ENCODE peak calls at places on chromosome 17, in seven cellular contexts. V is suprapubic skin, C is IMR-90, U is heart left ventricle, K is esophagus squamous epithelium, A is spleen, J is GM12878. R is an unnamed sample. For H3K36me3, the result is how much of the 10 kb centered on the place peaks cover.

GRCh38 chr17:4483012-4483840 is 15.5 kb upstream of the SPNS2 start:
- DNase-seq in V (no peak), C (no peak), U (no peak), K (no peak), A (no peak), J (no peak), R (peak)

GRCh38 chr17:385195-385835 is 32.7 kb upstream of the RPH3AL start:
- DNase-seq in V (peak), C (no peak), U (peak), K (no peak), A (peak), J (no peak), R (no peak)

GRCh38 chr17:26962255-26963162 is 331.4 kb upstream of the WSB1 start:
- DNase-seq in V (no peak), C (no peak), U (no peak), K (no peak), A (peak), J (no peak), R (no peak)

GRCh38 chr17:72705905-72706395 is 386.5 kb downstream of the SLC39A11 start:
- DNase-seq in V (no peak), C (no peak), U (no peak), K (no peak), A (no peak), J (no peak), R (no peak)

GRCh38 chr17:19753049-19753444 is 4.9 kb upstream of the ALDH3A1 start:
- DNase-seq in V (no peak), C (peak), U (peak), K (no peak), A (peak), J (no peak), R (peak)

GRCh38 chr17:7922499-7923289 is 6.6 kb upstream of the RNF227 start:
- DNase-seq in V (peak), C (peak), U (peak), K (no peak), A (peak), J (no peak), R (peak)

GRCh38 chr17:71792966-71793365 is 327.9 kb upstream of the SOX9 start:
- DNase-seq in V (no peak), C (peak), U (no peak), K (no peak), A (no peak), J (no peak), R (no peak)

GRCh38 chr17:55735784-55736405 is 13.2 kb upstream of the TMEM100 start:
- DNase-seq in V (no peak), C (peak), U (no peak), K (no peak), A (no peak), J (no peak), R (no peak)

GRCh38 chr17:42387663-42388380 is 420 bp downstream of the STAT3 start:
- DNase-seq in V (peak), C (no peak), U (peak), K (no peak), A (peak), J (no peak), R (peak)

GRCh38 chr17:68694791-68695485 is 93.8 kb upstream of the FAM20A start:
- DNase-seq in V (no peak), C (no peak), U (no peak), K (no peak), A (no peak), J (no peak), R (no peak)

GRCh38 chr17:74546586-74546985 is 671 bp upstream of the CD300C start:
- DNase-seq in V (no peak), C (no peak), U (no peak), K (no peak), A (no peak), J (no peak), R (no peak)

GRCh38 chr17:63984651-63985386 is 12.1 kb upstream of the SCN4A start:
- DNase-seq in V (peak), C (peak), U (peak), K (no peak), A (no peak), J (no peak), R (no peak)

GRCh38 chr17:52159159-52159809 is 770 bp upstream of the CA10 start:
- DNase-seq in V (no peak), C (no peak), U (no peak), K (no peak), A (no peak), J (no peak), R (no peak)

GRCh38 chr17:34894971-34895370 is 66.3 kb downstream of the CCT6B start:
- DNase-seq in V (no peak), C (no peak), U (no peak), K (no peak), A (no peak), J (no peak), R (no peak)

GRCh38 chr17:62705781-62706597 is 78.5 kb downstream of the MRC2 start:
- DNase-seq in V (no peak), C (peak), U (no peak), K (no peak), A (peak), J (no peak), R (no peak)

GRCh38 chr17:3004150-3004801 is 59.1 kb downstream of the OR1D5 start:
- DNase-seq in V (peak), C (peak), U (peak), K (peak), A (peak), J (peak), R (peak)

GRCh38 chr17:46881015-46881414 is 29.6 kb downstream of the WNT9B start:
- DNase-seq in V (no peak), C (no peak), U (no peak), K (no peak), A (no peak), J (no peak), R (no peak)

DNA sequence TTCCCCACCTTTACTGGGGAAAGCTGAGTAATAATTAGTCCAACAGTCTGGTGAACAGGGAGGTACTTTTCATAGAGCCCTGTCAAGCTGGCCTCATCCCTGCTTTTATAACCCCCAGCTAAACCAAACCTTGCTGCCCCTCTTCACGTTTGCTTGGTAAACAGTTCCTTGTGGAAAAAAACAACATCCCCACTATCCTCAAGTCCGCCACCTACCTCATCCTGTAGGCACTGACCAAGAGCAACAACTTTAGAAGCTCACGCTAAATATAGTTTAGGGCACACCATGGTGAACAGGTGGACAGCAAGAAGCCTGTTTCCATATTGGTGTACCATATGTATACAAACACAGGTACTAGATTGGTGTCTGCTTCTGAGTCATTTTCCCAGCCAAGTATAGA is 16.5 kb downstream of the NFE2L1 start:
- DNase-seq in V (no peak), C (no peak), U (no peak), K (no peak), A (no peak), J (no peak), R (no peak)
- TF ChIP-seq POLR2A in V (no peak), C (no peak), U (no peak), K (no peak), A (no peak), J (no peak), R (no peak)

GRCh38 chr17:38789185-38789584 is 10.2 kb downstream of the PIP4K2B start:
- DNase-seq in V (no peak), C (peak), U (no peak), K (no peak), A (no peak), J (no peak), R (no peak)

GRCh38 chr17:38786372-38786771 is 13.0 kb downstream of the PIP4K2B start:
- DNase-seq in V (no peak), C (no peak), U (no peak), K (no peak), A (no peak), J (no peak), R (no peak)

GRCh38 chr17:38777641-38778250 is 21.6 kb downstream of the PIP4K2B start:
- DNase-seq in V (no peak), C (peak), U (no peak), K (no peak), A (no peak), J (no peak), R (no peak)

GRCh38 chr17:38779965-38780752 is 19.2 kb downstream of the PIP4K2B start:
- DNase-seq in V (no peak), C (no peak), U (no peak), K (no peak), A (no peak), J (no peak), R (no peak)

DNA sequence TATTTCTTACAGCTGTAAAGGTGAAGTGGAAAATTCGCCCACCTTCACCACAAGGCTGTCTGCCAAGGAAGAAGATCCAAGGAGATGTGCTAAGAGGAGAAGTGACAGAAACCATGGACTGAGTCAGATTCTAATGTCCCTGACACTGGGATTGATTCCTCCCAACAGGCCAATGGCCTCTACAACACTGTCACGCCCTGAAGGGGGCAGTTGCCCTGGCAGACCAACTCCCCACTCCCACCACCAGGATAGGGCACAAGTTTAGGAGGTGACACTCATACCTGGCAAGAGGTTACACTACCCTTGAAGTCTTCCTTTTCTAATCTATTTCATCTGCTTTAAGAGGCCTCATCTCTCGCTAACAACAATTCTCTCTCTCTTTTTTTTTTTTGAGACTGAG is 16.1 kb downstream of the PIP4K2B start:
- DNase-seq in V (no peak), C (no peak), U (no peak), K (no peak), A (no peak), J (no peak), R (no peak)
- H3K36me3 ChIP-seq in V (half or more), C (half or more), U (half or more), K (half or more), A (half or more), J (under half), R (under half)

DNA sequence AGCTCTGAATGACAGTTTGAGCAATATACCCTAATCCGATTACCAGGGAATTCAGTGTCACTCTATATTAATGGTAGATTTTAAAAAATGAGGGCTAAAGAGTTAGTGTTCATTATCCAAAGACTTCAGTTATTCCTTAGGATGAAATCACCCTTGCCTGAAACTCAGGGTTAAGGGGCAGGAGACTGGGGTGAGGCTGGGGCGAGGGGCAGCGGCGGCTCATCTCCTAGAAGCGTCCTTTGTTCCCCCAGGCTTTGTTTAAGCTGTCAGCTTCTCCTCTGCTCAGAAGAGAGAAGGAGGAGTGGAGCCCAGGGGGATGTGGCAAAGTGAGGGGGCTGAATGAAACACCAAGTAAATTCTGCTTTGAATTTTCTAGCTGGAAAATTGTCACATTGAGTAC is 117.7 kb upstream of the ELAC2 start:
- DNase-seq in V (no peak), C (no peak), U (no peak), K (no peak), A (no peak), J (no peak), R (no peak)
- TF ChIP-seq POLR2A in V (no peak), C (no peak), U (no peak), K (no peak), A (no peak), J (no peak), R (no peak)

GRCh38 chr17:80352216-80352895 is 62.6 kb upstream of the ENDOV start:
- DNase-seq in V (peak), C (no peak), U (no peak), K (no peak), A (peak), J (no peak), R (peak)
- H3K36me3 ChIP-seq in V (half or more), C (half or more), U (half or more), K (half or more), A (half or more), J (half or more), R (under half)